ENCODE peak calls at places on chromosomes 16 and 17, in five cellular contexts. One of them, this sample, is unnamed.

GRCh38 chr16:600781-601180 is 10.9 kb downstream of the RAB40C start:
- DNase-seq in SHP77: no peak
- DNase-seq in neural crest cell: no peak
- DNase-seq in chondrocyte: no peak
- DNase-seq in T47D: no peak
- DNase-seq in this sample: no peak

GRCh38 chr16:3148256-3149192 is 13.7 kb downstream of the ZNF213 start:
- DNase-seq in SHP77: no peak
- DNase-seq in neural crest cell: no peak
- DNase-seq in chondrocyte: no peak
- DNase-seq in T47D: no peak
- DNase-seq in this sample: no peak

GRCh38 chr17:3543453-3543852 is 14.2 kb downstream of the TRPV3 start:
- DNase-seq in SHP77: no peak
- DNase-seq in neural crest cell: no peak
- DNase-seq in chondrocyte: peak; percentile 64
- DNase-seq in T47D: no peak
- DNase-seq in this sample: no peak

GRCh38 chr16:4500283-4500682 is 24.1 kb downstream of the HMOX2 start:
- DNase-seq in SHP77: no peak
- DNase-seq in neural crest cell: no peak
- DNase-seq in chondrocyte: no peak
- DNase-seq in T47D: peak; percentile 53
- DNase-seq in this sample: no peak

GRCh38 chr17:38727661-38728220 is 2.4 kb upstream of the CISD3 start:
- DNase-seq in SHP77: no peak
- DNase-seq in neural crest cell: no peak
- DNase-seq in chondrocyte: no peak
- DNase-seq in T47D: no peak
- DNase-seq in this sample: no peak

GRCh38 chr17:31608659-31609254 is 217.3 kb downstream of the RAB11FIP4 start:
- DNase-seq in SHP77: no peak
- DNase-seq in neural crest cell: no peak
- DNase-seq in chondrocyte: no peak
- DNase-seq in T47D: no peak
- DNase-seq in this sample: no peak

GRCh38 chr16:149024-149675 is 3.3 kb upstream of the HBZ start:
- DNase-seq in SHP77: no peak
- DNase-seq in neural crest cell: no peak
- DNase-seq in chondrocyte: no peak
- DNase-seq in T47D: no peak
- DNase-seq in this sample: no peak

GRCh38 chr17:80277751-80278671 is 17.4 kb downstream of the RNF213 start:
- DNase-seq in SHP77: no peak
- DNase-seq in neural crest cell: no peak
- DNase-seq in chondrocyte: no peak
- DNase-seq in T47D: peak; percentile 50
- DNase-seq in this sample: peak; percentile 21

GRCh38 chr16:57898961-57899360 is 72.0 kb downstream of the CNGB1 start:
- DNase-seq in SHP77: no peak
- DNase-seq in neural crest cell: no peak
- DNase-seq in chondrocyte: no peak
- DNase-seq in T47D: no peak
- DNase-seq in this sample: no peak

GRCh38 chr17:70166571-70166970 is 2.8 kb upstream of the KCNJ2 start:
- DNase-seq in SHP77: no peak
- DNase-seq in neural crest cell: no peak
- DNase-seq in chondrocyte: no peak
- DNase-seq in T47D: no peak
- DNase-seq in this sample: no peak

GRCh38 chr17:50218071-50218759 is 16.8 kb upstream of the COL1A1 start:
- DNase-seq in SHP77: no peak
- DNase-seq in neural crest cell: no peak
- DNase-seq in chondrocyte: no peak
- DNase-seq in T47D: no peak
- DNase-seq in this sample: no peak

GRCh38 chr16:81863630-81864352 is 84.7 kb downstream of the PLCG2 start:
- DNase-seq in SHP77: no peak
- DNase-seq in neural crest cell: no peak
- DNase-seq in chondrocyte: no peak
- DNase-seq in T47D: no peak
- DNase-seq in this sample: no peak

GRCh38 chr16:27816561-27816960 is 247.0 kb downstream of the GSG1L start:
- DNase-seq in SHP77: no peak
- DNase-seq in neural crest cell: no peak
- DNase-seq in chondrocyte: peak; percentile 69
- DNase-seq in T47D: no peak
- DNase-seq in this sample: no peak